ENCODE peak calls at places on chromosomes 7 and 10, in five cellular contexts. R, L, T, Y and N are unnamed samples.

GRCh38 chr10:58282615-58283014 is 13.7 kb downstream of the CISD1 start:
- DNase-seq in T (no peak), L (no peak), R (peak), Y (no peak), N (no peak)

GRCh38 chr7:151058766-151059361 is 525 bp upstream of the SLC4A2 start:
- DNase-seq in T (no peak), L (no peak), Y (no peak), R (no peak), N (no peak)

GRCh38 chr10:73857446-73857845 is 16.9 kb downstream of the CAMK2G start:
- DNase-seq in Y (no peak), T (no peak), R (peak), L (no peak), N (no peak)

GRCh38 chr10:69087600-69088470 is at the start of gene SRGN:
- DNase-seq in T (no peak), L (peak), R (peak), Y (no peak), N (no peak)

GRCh38 chr7:137903382-137904169 is 56.8 kb upstream of the DGKI start:
- DNase-seq in T (peak), L (peak), Y (peak), R (peak), N (peak)

GRCh38 chr10:119625570-119626280 is 25.5 kb upstream of the BAG3 start:
- DNase-seq in R (no peak), T (no peak), Y (no peak), L (no peak), N (no peak)

GRCh38 chr7:2037805-2038635 is 194.7 kb downstream of the MAD1L1 start:
- DNase-seq in Y (no peak), L (no peak), T (no peak), R (peak), N (no peak)

GRCh38 chr7:130365511-130366441 is 14.5 kb upstream of the CPA1 start:
- DNase-seq in Y (no peak), R (peak), L (no peak), T (no peak), N (peak)

GRCh38 chr7:83755526-83755925 is 106.6 kb upstream of the SEMA3E start:
- DNase-seq in Y (no peak), R (no peak), L (no peak), T (no peak), N (no peak)

GRCh38 chr10:25786181-25786580 is 147.8 kb upstream of the MYO3A start:
- DNase-seq in Y (no peak), T (no peak), R (no peak), L (no peak), N (no peak)

GRCh38 chr10:80540644-80541143 is 3.0 kb downstream of the SH2D4B start:
- DNase-seq in R (peak), T (no peak), Y (no peak), L (no peak), N (no peak)

GRCh38 chr7:142391191-142391992 is 133.5 kb upstream of the PRSS58 start:
- DNase-seq in Y (no peak), R (no peak), T (peak), L (peak), N (no peak)

GRCh38 chr7:154996101-154996500 is 6.8 kb downstream of the PAXIP1 start:
- DNase-seq in T (no peak), R (no peak), L (no peak), Y (no peak), N (no peak)

GRCh38 chr10:88852327-88852726 is 683 bp upstream of the ANKRD22 start:
- DNase-seq in L (no peak), Y (no peak), R (no peak), T (no peak), N (no peak)

GRCh38 chr7:50151661-50152060 is 58.6 kb upstream of the ZPBP start:
- DNase-seq in Y (no peak), T (no peak), R (no peak), L (no peak), N (no peak)

GRCh38 chr10:65742851-65743250 is 1183.0 kb upstream of the LRRTM3 start:
- DNase-seq in L (no peak), R (no peak), T (no peak), Y (no peak), N (no peak)

GRCh38 chr7:81150951-81151361 is 232.1 kb upstream of the SEMA3C start:
- DNase-seq in T (no peak), Y (peak), L (no peak), R (no peak), N (no peak)

GRCh38 chr7:105188201-105188600 is 174.2 kb downstream of the KMT2E start:
- DNase-seq in Y (no peak), L (no peak), R (no peak), T (no peak), N (no peak)

GRCh38 chr7:27661776-27662489 is 750 bp downstream of the HIBADH start:
- DNase-seq in R (no peak), L (peak), Y (peak), T (no peak), N (peak)

GRCh38 chr10:778626-779330 is 89.3 kb upstream of the DIP2C start:
- DNase-seq in L (no peak), Y (no peak), T (no peak), R (no peak), N (peak)

GRCh38 chr10:35341521-35341920 is 5.2 kb downstream of the CCNY start:
- DNase-seq in L (no peak), Y (no peak), T (no peak), R (peak), N (no peak)
- H3K27ac ChIP-seq in L (no peak), Y (no peak), T (no peak), R (peak), N (no peak)

GRCh38 chr10:48931188-48931587 is 8.5 kb downstream of the LRRC18 start:
- DNase-seq in Y (no peak), L (no peak), T (no peak), R (no peak), N (no peak)
- TF ChIP-seq ZBTB33 in Y (no peak), L (no peak), T (no peak), R (no peak), N (no peak)

DNA sequence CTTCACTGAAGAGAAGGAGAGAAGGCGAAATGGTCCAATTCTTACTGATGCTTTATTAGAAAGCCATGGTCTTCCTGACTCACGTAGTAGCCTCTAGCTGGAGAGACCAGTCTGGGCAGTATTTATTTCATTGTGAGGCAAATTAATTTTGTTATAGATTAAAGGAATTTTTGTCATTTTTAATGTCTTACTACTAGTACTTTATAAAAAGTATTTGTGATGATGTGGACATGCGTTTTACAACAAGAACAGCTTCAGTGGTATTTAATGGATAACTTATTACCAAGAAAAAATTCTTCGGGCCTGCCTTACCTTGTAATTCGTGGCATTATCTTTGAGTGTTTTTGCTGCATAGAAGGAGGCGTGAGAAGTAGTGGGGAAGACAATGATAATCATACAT is 339.4 kb upstream of the SHH start:
- DNase-seq in T (no peak), Y (no peak), R (no peak), L (no peak), N (no peak)
- H3K27ac ChIP-seq in T (no peak), Y (no peak), R (no peak), L (no peak), N (no peak)

GRCh38 chr10:114748270-114748669 is 73.3 kb upstream of the FHIP2A start:
- DNase-seq in Y (no peak), L (no peak), R (no peak), T (no peak), N (peak)
- TF ChIP-seq ZBTB33 in Y (no peak), L (no peak), R (no peak), T (no peak), N (no peak)

DNA sequence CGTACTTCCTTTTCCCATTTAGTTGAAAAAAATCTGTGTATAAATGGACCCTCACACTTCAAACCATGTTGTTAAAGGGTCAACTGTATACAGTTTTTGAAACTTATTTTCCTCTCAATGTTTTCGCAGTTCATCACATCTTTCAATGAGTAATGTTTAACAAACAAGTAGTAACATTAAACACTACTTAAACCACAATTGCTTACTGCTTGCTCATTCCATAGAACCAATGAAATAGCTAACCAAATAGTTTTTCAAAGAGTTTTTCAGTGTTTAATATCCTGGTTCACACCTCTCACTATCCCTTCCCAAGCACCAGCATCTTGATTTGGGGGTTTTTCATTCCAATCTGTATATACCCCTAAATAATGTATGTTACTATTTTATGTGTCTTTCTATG is 9.1 kb downstream of the SEM1 start:
- DNase-seq in L (no peak), T (no peak), Y (no peak), R (no peak), N (no peak)
- H3K27ac ChIP-seq in L (no peak), T (no peak), Y (peak), R (no peak), N (no peak)

DNA sequence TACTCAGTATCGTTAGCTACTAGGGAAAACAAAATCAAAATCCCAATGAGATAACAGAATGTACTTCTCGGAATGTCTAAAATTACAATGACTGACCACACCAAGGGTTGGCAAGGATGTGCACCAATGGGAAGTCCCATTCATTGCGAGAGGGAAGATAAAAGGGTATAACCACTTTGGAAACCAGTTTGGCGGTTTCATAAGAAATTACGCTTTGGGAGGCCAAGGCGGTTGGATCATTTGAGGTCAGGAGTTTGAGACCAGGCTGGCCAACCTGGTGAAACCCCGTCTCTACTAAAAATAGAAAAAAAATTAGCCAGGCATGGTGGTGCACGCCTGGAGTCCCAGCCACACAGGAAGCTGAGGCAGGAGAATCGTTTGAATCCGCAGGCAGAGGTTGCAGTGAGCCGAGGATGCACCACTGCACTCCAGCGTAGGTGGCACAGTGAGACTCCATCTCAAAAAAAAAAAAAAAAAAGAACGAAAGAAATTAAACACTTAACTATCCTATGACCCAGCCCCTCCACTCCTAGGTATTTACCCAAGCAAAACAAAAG is 7.6 kb downstream of the HACD1 start:
- DNase-seq in R (no peak), T (no peak), L (no peak), Y (no peak), N (no peak)
- TF ChIP-seq ZBTB33 in R (no peak), T (no peak), L (no peak), Y (no peak), N (no peak)

DNA sequence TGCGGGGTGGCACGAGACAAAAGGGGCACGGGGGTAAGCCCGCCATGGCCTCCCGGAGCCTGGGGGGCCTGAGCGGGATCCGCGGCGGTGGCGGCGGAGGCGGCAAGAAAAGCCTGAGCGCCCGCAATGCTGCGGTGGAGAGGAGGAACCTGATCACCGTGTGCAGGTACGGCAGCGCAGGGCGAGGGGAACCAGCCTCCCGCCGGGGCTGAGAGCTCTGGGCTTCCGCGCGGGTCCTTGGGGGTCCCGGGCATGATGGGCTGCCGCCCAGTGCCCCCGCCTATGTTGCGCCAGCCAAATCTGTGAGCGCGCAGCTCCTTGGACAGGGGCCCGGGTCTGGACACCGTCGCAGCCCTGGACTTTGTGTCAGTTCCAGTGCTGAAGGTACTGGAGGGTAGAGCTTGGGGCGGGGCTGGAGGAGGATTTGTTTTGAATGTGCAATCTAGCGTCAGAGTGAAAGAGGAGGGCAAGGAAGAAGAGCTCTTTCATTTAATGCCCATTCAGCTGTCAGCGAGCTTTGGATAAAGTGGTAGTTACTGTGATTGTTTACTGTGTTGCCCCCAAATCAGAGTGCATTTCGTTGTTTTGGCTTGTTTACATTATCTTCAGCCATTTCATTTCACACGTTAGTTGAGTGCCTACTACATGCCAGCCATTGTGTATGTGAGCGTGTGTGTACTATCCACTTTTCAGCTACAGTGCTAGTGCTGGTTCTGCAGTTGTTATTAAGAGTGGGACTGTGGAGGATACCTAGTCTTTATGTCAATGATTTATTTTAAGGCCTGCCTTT is 777 bp downstream of the RUNDC3B start:
- DNase-seq in Y (peak), R (no peak), L (no peak), T (peak), N (peak)
- H3K27ac ChIP-seq in Y (no peak), R (no peak), L (no peak), T (peak), N (peak)

GRCh38 chr7:47635091-47636090 is 53.5 kb upstream of the TNS3 start:
- DNase-seq in T (no peak), Y (peak), L (no peak), R (no peak), N (peak)
- TF ChIP-seq ZBTB33 in T (no peak), Y (peak), L (no peak), R (no peak), N (no peak)

DNA sequence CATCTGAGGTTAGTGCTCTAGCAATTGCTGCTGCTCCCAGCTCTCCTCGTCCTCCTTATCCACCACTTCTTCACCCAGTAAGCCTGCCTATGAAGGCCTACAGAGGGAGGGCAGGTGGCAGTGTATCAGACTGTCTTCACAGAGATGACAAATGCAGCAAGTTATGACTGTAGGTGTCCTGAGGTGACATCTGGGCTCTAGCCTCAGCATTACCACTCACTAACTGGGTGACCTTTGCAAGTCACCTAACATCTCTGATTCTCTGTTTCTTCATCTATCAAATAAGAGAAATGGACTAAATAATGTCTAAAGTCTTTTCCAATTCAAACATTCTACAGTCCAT is 151.6 kb downstream of the NOC3L start:
- DNase-seq in Y (no peak), T (no peak), L (no peak), R (no peak), N (no peak)
- H3K27ac ChIP-seq in Y (no peak), T (no peak), L (no peak), R (no peak), N (no peak)